ENCODE peak calls at places on chromosomes 12 and 14, in ten cellular contexts. D, B, W, X, G, A, C, O, S and I are unnamed samples.

GRCh38 chr14:92215579-92215978 is 93.8 kb downstream of the CPSF2 start:
- DNase-seq in D (no peak), B (no peak), W (no peak), X (no peak), G (no peak), A (no peak), C (no peak), O (no peak), S (no peak), I (no peak)

GRCh38 chr12:132458441-132459225 is 31.3 kb upstream of the FBRSL1 start:
- DNase-seq in D (no peak), B (no peak), W (no peak), X (no peak), G (no peak), A (no peak), C (no peak), O (no peak), S (no peak), I (no peak)

GRCh38 chr12:111413442-111414086 is 7.8 kb downstream of the SH2B3 start:
- DNase-seq in D (peak; percentile 62), B (no peak), W (no peak), X (no peak), G (peak; percentile 19), A (no peak), C (peak; percentile 52), O (peak; percentile 92), S (peak; percentile 68), I (peak; percentile 45)

GRCh38 chr12:120290541-120291312 is 976 bp downstream of the RNU4-2 start:
- DNase-seq in D (no peak), B (no peak), W (no peak), X (no peak), G (peak; percentile 41), A (no peak), C (peak; percentile 24), O (no peak), S (peak; percentile 71), I (peak; percentile 21)

GRCh38 chr12:131950182-131950913 is 606 bp downstream of the EP400 start:
- DNase-seq in D (no peak), B (no peak), W (peak; percentile 26), X (no peak), G (no peak), A (peak; percentile 28), C (peak; percentile 70), O (no peak), S (no peak), I (peak; percentile 53)

GRCh38 chr14:105338392-105338791 is 23.8 kb downstream of the PACS2 start:
- DNase-seq in D (no peak), B (no peak), W (no peak), X (no peak), G (no peak), A (no peak), C (no peak), O (no peak), S (no peak), I (no peak)

GRCh38 chr14:99571303-99571986 is 32.6 kb downstream of the CCDC85C start:
- DNase-seq in D (no peak), B (no peak), W (no peak), X (no peak), G (no peak), A (no peak), C (no peak), O (no peak), S (no peak), I (no peak)

GRCh38 chr14:99682809-99683618 is 1.1 kb upstream of the CYP46A1 start:
- DNase-seq in D (peak; percentile 65), B (peak; percentile 77), W (peak; percentile 84), X (peak; percentile 64), G (peak; percentile 70), A (peak; percentile 64), C (peak; percentile 90), O (peak; percentile 49), S (peak; percentile 88), I (peak; percentile 91)

GRCh38 chr14:90454041-90455000 is 57.5 kb downstream of the CALM1 start:
- DNase-seq in D (peak; percentile 81), B (no peak), W (peak; percentile 98), X (peak; percentile 94), G (peak; percentile 16), A (peak; percentile 85), C (peak; percentile 41), O (peak; percentile 62), S (peak; percentile 98), I (peak; percentile 93)

GRCh38 chr14:58362798-58363412 is 32.8 kb upstream of the TOMM20L start:
- DNase-seq in D (peak; percentile 45), B (no peak), W (no peak), X (no peak), G (peak; percentile 27), A (peak; percentile 5), C (peak; percentile 38), O (peak; percentile 2), S (no peak), I (peak; percentile 22)